ENCODE peak calls at places on chromosomes 12 and 14, in four cellular contexts. K is hypothalamus, N is H1, V is SK-N-MC. C is an unnamed sample.

GRCh38 chr12:94710933-94711332 is 60.6 kb upstream of the TMCC3 start:
- DNase-seq in K (no peak), N (no peak), V (no peak), C (peak; percentile 68)

GRCh38 chr12:561908-562593 is 101.2 kb downstream of the NINJ2 start:
- DNase-seq in K (no peak), N (no peak), V (no peak), C (peak; percentile 87)

GRCh38 chr12:26806556-26806955 is 26.4 kb downstream of the ITPR2 start:
- DNase-seq in K (no peak), N (no peak), V (no peak), C (no peak)

GRCh38 chr12:88361493-88361892 is 218.8 kb downstream of the KITLG start:
- DNase-seq in K (no peak), N (no peak), V (no peak), C (no peak)

GRCh38 chr14:22978873-22979671 is 3.3 kb downstream of the AJUBA start:
- DNase-seq in K (no peak), N (no peak), V (no peak), C (no peak)

GRCh38 chr12:59459966-59460365 is 135.9 kb upstream of the SLC16A7 start:
- DNase-seq in K (no peak), N (no peak), V (no peak), C (no peak)

GRCh38 chr14:22282429-22282828 is 306.6 kb downstream of the DAD1 start:
- DNase-seq in K (no peak), N (no peak), V (no peak), C (peak; percentile 40)

GRCh38 chr12:96196781-96197180 is 2.6 kb downstream of the ELK3 start:
- DNase-seq in K (no peak), N (no peak), V (no peak), C (no peak)

GRCh38 chr12:110819150-110819549 is 27.6 kb upstream of the CCDC63 start:
- DNase-seq in K (no peak), N (no peak), V (no peak), C (no peak)

GRCh38 chr12:49961111-49961922 is at the start of gene AQP5:
- DNase-seq in K (no peak), N (no peak), V (no peak), C (no peak)

GRCh38 chr12:49962861-49963765 is 1.4 kb downstream of the AQP5 start:
- DNase-seq in K (no peak), N (no peak), V (no peak), C (no peak)

GRCh38 chr14:39266589-39266870 is 32.8 kb downstream of the MIA2 start:
- DNase-seq in K (peak; percentile 60), N (peak; percentile 5), V (no peak), C (no peak)

GRCh38 chr12:14846042-14846587 is 2.8 kb upstream of the ART4 start:
- DNase-seq in K (no peak), N (no peak), V (no peak), C (peak; percentile 55)

GRCh38 chr12:110619534-110619953 is 5.6 kb downstream of the TCTN1 start:
- DNase-seq in K (no peak), N (no peak), V (no peak), C (peak; percentile 48)

GRCh38 chr14:44279357-44279756 is 227.7 kb downstream of the FSCB start:
- DNase-seq in K (no peak), N (no peak), V (no peak), C (no peak)

GRCh38 chr12:115794659-115795081 is 482.8 kb downstream of the MED13L start:
- DNase-seq in K (no peak), N (no peak), V (no peak), C (peak; percentile 32)

GRCh38 chr12:106889950-106890626 is 65.6 kb upstream of the TMEM263 start:
- DNase-seq in K (no peak), N (no peak), V (no peak), C (no peak)

GRCh38 chr14:76352639-76353281 is 23.2 kb upstream of the ESRRB start:
- DNase-seq in K (peak; percentile 19), N (peak; percentile 36), V (no peak), C (peak; percentile 67)

GRCh38 chr12:9761407-9761736 is 671 bp upstream of the CD69 start:
- DNase-seq in K (no peak), N (no peak), V (no peak), C (no peak)

GRCh38 chr14:64244279-64244678 is 49.9 kb downstream of the ESR2 start:
- DNase-seq in K (no peak), N (no peak), V (no peak), C (no peak)

GRCh38 chr12:64669270-64669842 is 59.1 kb downstream of the RASSF3 start:
- DNase-seq in K (no peak), N (no peak), V (no peak), C (peak; percentile 74)

GRCh38 chr14:100601914-100602313 is 14.7 kb upstream of the BEGAIN start:
- DNase-seq in K (no peak), N (no peak), V (no peak), C (no peak)

GRCh38 chr12:45192041-45192695 is 23.7 kb upstream of the ANO6 start:
- DNase-seq in K (no peak), N (no peak), V (no peak), C (peak; percentile 92)

GRCh38 chr12:65098364-65098763 is 22.7 kb downstream of the WIF1 start:
- DNase-seq in K (no peak), N (no peak), V (no peak), C (peak; percentile 12)

GRCh38 chr12:6957151-6957701 is 6.1 kb downstream of the PTPN6 start:
- DNase-seq in K (no peak), N (no peak), V (no peak), C (no peak)

GRCh38 chr12:65923228-65923627 is 98.9 kb downstream of the HMGA2 start:
- DNase-seq in K (no peak), N (no peak), V (no peak), C (peak; percentile 51)

GRCh38 chr12:121534495-121535148 is 46.2 kb downstream of the KDM2B start:
- DNase-seq in K (no peak), N (peak; percentile 31), V (no peak), C (no peak)

GRCh38 chr14:26125039-26125438 is 472.8 kb downstream of the NOVA1 start:
- DNase-seq in K (no peak), N (no peak), V (no peak), C (no peak)

GRCh38 chr14:21123429-21123828 is 22.6 kb downstream of the TMEM253 start:
- DNase-seq in K (no peak), N (no peak), V (no peak), C (no peak)